ENCODE peak calls at places on chromosomes 11 and 22, in seven cellular contexts. R is ovary, B is prostate gland, U is adrenal gland, D is transverse colon, V is H1, O is gastrocnemius medialis. J is an unnamed sample. For H3K4me1, the result is how much of the 10 kb centered on the place peaks cover.

GRCh38 chr22:46794067-46794466 is 31.6 kb downstream of the TBC1D22A start:
- DNase-seq in R (no peak), B (no peak), U (peak), D (no peak), V (no peak), O (no peak), J (peak)

GRCh38 chr11:115674176-115674575 is 170.0 kb upstream of the CADM1 start:
- DNase-seq in R (no peak), B (no peak), U (no peak), D (no peak), V (no peak), O (no peak), J (no peak)

GRCh38 chr11:130223291-130223971 is 63.8 kb downstream of the ST14 start:
- DNase-seq in R (no peak), B (no peak), U (peak), D (no peak), V (peak), O (no peak), J (no peak)

GRCh38 chr11:105000797-105001196 is 22.2 kb downstream of the CASP5 start:
- DNase-seq in R (no peak), B (no peak), U (no peak), D (peak), V (peak), O (no peak), J (no peak)

GRCh38 chr11:128628686-128629085 is 41.3 kb upstream of the ETS1 start:
- DNase-seq in R (no peak), B (no peak), U (no peak), D (no peak), V (no peak), O (no peak), J (no peak)

GRCh38 chr11:82843057-82843795 is 57.0 kb downstream of the PRCP start:
- DNase-seq in R (no peak), B (no peak), U (no peak), D (no peak), V (no peak), O (no peak), J (no peak)

GRCh38 chr22:43396934-43397457 is 14.8 kb upstream of the MPPED1 start:
- DNase-seq in R (no peak), B (no peak), U (no peak), D (no peak), V (no peak), O (no peak), J (no peak)

GRCh38 chr11:69880803-69881445 is 61.7 kb upstream of the FGF3 start:
- DNase-seq in R (no peak), B (no peak), U (no peak), D (no peak), V (no peak), O (no peak), J (no peak)

GRCh38 chr11:35260342-35260985 is 121.5 kb downstream of the CD44 start:
- DNase-seq in R (no peak), B (no peak), U (no peak), D (no peak), V (no peak), O (no peak), J (no peak)
- H3K27ac ChIP-seq in R (no peak), B (no peak), U (no peak), D (peak), V (no peak), O (no peak), J (no peak)

GRCh38 chr11:73308003-73308962 is at the start of gene ARHGEF17:
- DNase-seq in R (peak), B (peak), U (no peak), D (peak), V (peak), O (peak), J (peak)
- TF ChIP-seq POLR2A in R (no peak), B (peak), U (no peak), D (no peak), V (no peak), O (peak), J (no peak)

GRCh38 chr11:75557649-75558494 is 4.2 kb upstream of the SERPINH1 start:
- DNase-seq in R (peak), B (peak), U (peak), D (peak), V (no peak), O (no peak), J (peak)
- H3K4me1 ChIP-seq in R (under half), B (under half), U (under half), D (under half), V (under half), O (under half), J (under half)

GRCh38 chr22:19753090-19753842 is 7.3 kb upstream of the TBX1 start:
- DNase-seq in R (no peak), B (no peak), U (no peak), D (no peak), V (no peak), O (no peak), J (no peak)
- H3K27ac ChIP-seq in R (no peak), B (no peak), U (no peak), D (no peak), V (no peak), O (no peak), J (no peak)

DNA sequence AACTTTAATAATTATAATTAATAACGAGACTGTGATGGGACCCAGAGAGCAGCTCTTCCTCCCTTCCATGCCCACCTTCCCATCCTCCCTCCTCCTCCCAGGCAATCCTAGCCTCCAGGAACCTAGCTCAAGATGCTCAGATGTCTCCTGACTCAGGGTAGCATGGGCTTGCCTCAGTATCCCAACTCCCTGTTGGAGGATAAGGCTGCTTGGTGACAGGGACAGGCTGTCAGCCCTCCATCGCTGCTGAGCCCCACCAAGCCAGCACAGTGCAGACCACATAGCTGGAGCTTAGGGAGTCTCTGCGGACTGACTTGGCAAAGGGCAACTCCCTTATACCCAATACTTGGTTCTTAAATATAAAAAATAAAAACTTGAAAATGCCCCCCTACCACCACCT is 11.5 kb downstream of the MYH9 start:
- DNase-seq in R (no peak), B (no peak), U (no peak), D (no peak), V (no peak), O (no peak), J (no peak)
- TF ChIP-seq POLR2A in R (no peak), B (no peak), U (no peak), D (no peak), V (no peak), O (no peak), J (no peak)

DNA sequence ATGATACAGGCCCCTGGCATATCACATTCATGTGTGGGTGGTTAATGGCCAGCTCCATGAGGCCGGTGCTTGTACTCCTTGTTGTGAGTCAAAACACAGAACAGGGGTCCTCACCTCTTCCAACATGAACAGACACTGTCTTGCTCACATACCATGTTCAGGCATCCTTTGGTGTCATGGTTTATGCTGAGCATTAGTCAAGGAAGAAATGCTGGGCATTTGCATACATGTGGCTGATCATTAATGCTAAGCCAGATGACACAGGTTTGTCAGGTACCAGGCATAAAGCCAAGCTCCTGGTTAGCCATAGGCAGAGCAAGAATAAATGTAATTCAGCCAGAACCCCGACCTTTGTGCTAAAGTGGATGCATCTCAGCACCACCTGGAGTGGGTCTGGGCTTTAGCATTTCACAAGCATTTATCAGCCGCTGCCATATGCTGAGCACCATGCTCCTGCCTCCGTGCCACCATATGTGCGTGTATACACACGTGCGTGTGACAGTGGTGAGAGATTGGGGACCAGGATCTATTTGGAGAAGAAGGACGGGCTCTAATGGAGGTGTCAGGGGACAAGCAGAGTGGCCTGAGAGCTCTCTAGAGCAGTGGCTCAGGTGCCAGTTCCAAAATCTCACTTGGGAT is 55.0 kb downstream of the MICAL2 start:
- DNase-seq in R (no peak), B (no peak), U (no peak), D (no peak), V (no peak), O (no peak), J (no peak)
- H3K4me1 ChIP-seq in R (under half), B (under half), U (under half), D (half or more), V (under half), O (under half), J (under half)

GRCh38 chr11:65562020-65562419 is 3.9 kb upstream of the LTBP3 start:
- DNase-seq in R (no peak), B (no peak), U (no peak), D (no peak), V (no peak), O (no peak), J (no peak)

GRCh38 chr11:65565624-65566453 is 4.4 kb upstream of the ZNRD2 start:
- DNase-seq in R (no peak), B (no peak), U (no peak), D (no peak), V (no peak), O (no peak), J (no peak)

GRCh38 chr11:65562788-65563187 is 4.6 kb upstream of the LTBP3 start:
- DNase-seq in R (no peak), B (no peak), U (no peak), D (no peak), V (no peak), O (no peak), J (no peak)

GRCh38 chr11:65560555-65561418 is 2.6 kb upstream of the LTBP3 start:
- DNase-seq in R (peak), B (no peak), U (peak), D (peak), V (peak), O (no peak), J (no peak)

GRCh38 chr11:65563606-65564005 is 5.4 kb upstream of the LTBP3 start:
- DNase-seq in R (no peak), B (no peak), U (no peak), D (no peak), V (no peak), O (no peak), J (no peak)
- H3K27ac ChIP-seq in R (no peak), B (no peak), U (no peak), D (no peak), V (no peak), O (no peak), J (no peak)

GRCh38 chr11:65576232-65576866 is 496 bp downstream of the EHBP1L1 start:
- DNase-seq in R (no peak), B (no peak), U (peak), D (no peak), V (no peak), O (no peak), J (no peak)

GRCh38 chr11:65578134-65578533 is 2.3 kb downstream of the EHBP1L1 start:
- DNase-seq in R (peak), B (no peak), U (no peak), D (peak), V (no peak), O (no peak), J (no peak)

GRCh38 chr11:65575568-65576231 is at the start of gene EHBP1L1:
- DNase-seq in R (peak), B (no peak), U (peak), D (peak), V (no peak), O (no peak), J (no peak)

GRCh38 chr11:65577756-65578109 is 1.9 kb downstream of the EHBP1L1 start:
- DNase-seq in R (peak), B (no peak), U (no peak), D (peak), V (no peak), O (peak), J (no peak)

DNA sequence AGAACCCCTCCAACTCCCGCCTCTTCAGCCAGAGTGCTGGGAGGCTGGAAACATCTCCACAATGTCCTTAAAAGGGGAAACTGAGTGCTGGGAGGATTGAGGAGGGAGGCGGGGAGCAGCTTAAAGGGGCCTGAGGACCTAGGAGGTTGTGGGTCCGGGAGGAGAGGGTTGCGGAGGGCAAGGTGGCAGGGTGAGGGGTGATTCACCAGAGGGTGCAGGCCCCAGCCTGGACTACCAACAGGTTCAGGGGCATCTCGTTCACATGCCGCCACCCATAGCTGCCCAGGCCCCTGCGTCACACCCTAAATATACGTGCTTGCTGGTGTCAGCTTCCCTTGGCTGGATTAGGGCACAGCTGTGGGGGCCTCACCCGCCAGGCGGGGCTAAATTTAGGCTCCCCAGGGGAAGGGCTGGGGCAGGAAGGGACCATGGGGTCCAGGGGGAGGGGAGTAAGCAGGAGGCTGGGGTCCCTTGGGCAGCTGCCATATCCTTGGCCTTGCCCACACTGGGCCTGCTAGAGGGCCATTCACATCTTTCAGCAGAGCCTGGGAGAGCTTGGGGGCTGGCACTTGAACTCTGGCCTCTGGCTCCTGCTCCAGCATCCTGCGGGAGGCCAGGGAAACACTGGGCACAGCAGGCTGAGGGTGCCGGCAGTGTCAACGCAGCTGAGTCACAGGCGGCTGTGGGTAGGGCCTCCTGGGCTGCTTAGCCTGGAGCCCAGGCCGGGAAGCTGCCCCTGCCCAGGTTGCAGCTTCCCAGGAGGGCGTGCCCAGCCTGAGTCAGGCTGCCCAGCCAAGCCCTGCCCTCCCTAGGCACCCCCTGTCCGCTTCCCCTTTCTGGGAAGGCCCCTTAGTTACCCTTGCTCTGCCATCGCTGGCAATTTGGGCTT is 1.3 kb downstream of the EHBP1L1 start:
- DNase-seq in R (peak), B (no peak), U (peak), D (peak), V (no peak), O (peak), J (no peak)
- TF ChIP-seq POLR2A in R (no peak), B (peak), U (no peak), D (peak), V (no peak), O (peak), J (no peak)

J was measured in breast epithelium.